ENCODE peak calls at places on chromosome 20, in eight cellular contexts. T is adrenal gland, E is coronary artery, Y is lower leg skin, P is heart left ventricle, W is uterus, S is psoas muscle, M is choroid plexus epithelial cell. H is an unnamed sample.

GRCh38 chr20:40970218-40970617 is 58.4 kb upstream of the TOP1 start:
- DNase-seq in T (peak), P (no peak), E (peak), W (no peak), M (peak), Y (no peak), S (no peak), H (no peak)

GRCh38 chr20:62740286-62741141 is 31.9 kb downstream of the NTSR1 start:
- DNase-seq in M (peak), P (peak), S (no peak), Y (no peak), T (no peak), W (no peak), E (no peak), H (peak)

GRCh38 chr20:52037370-52037769 is 154.2 kb downstream of the ZFP64 start:
- DNase-seq in E (no peak), T (no peak), M (no peak), W (no peak), P (no peak), Y (no peak), S (no peak), H (no peak)

GRCh38 chr20:37729909-37730308 is 36.1 kb downstream of the CTNNBL1 start:
- DNase-seq in W (no peak), E (no peak), M (peak), P (no peak), T (no peak), Y (no peak), S (no peak), H (peak)

GRCh38 chr20:58656825-58657224 is 5.7 kb downstream of the STX16 start:
- DNase-seq in M (no peak), P (no peak), W (no peak), Y (no peak), T (peak), S (no peak), E (no peak), H (no peak)

GRCh38 chr20:62359491-62360121 is 7.5 kb downstream of the LAMA5 start:
- DNase-seq in Y (no peak), E (no peak), S (peak), P (peak), W (no peak), T (peak), M (peak), H (peak)

GRCh38 chr20:6698056-6698455 is 69.4 kb upstream of the BMP2 start:
- DNase-seq in P (no peak), E (no peak), W (no peak), T (no peak), M (peak), Y (peak), S (no peak), H (no peak)

GRCh38 chr20:10047427-10047826 is 12.6 kb downstream of the ANKEF1 start:
- DNase-seq in M (peak), Y (no peak), P (no peak), E (no peak), W (no peak), T (no peak), S (no peak), H (peak)

GRCh38 chr20:43124261-43124660 is 65.4 kb downstream of the PTPRT start:
- DNase-seq in E (no peak), P (no peak), M (no peak), Y (no peak), W (no peak), T (no peak), S (no peak), H (no peak)

GRCh38 chr20:43119720-43120119 is 70.0 kb downstream of the PTPRT start:
- DNase-seq in S (no peak), P (no peak), W (no peak), Y (no peak), M (no peak), T (no peak), E (no peak), H (no peak)

DNA sequence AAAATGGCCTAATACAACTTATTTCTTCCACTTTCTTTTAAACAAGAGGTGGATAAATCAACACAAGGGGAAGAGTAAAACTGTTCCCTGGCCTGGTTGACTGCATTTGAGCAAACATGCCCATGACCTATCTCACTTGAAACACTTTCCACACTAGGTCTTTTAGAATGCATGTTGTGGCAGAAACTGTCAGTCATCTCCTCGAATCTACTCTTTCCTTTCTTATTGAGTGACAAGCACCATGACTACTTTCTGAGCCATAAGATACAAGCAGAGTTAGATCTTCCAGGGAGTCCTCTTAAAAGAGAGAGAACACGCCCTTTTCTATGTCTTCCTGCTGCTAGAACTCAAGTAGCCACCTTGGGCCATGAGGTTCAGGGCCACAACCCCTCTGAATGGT is 66.5 kb downstream of the PTPRT start:
- DNase-seq in M (no peak), W (no peak), S (no peak), P (no peak), T (no peak), E (no peak), Y (no peak), H (no peak)
- TF ChIP-seq CTCF in M (no peak), W (no peak), S (no peak), P (no peak), T (no peak), E (no peak), Y (no peak), H (no peak)

GRCh38 chr20:63815613-63815862 is 15.5 kb downstream of the ZBTB46 start:
- DNase-seq in P (no peak), S (no peak), W (no peak), T (no peak), Y (no peak), E (no peak), M (no peak), H (no peak)

GRCh38 chr20:63815869-63816268 is 15.2 kb downstream of the ZBTB46 start:
- DNase-seq in Y (no peak), W (no peak), P (no peak), E (no peak), S (no peak), T (no peak), M (no peak), H (no peak)

GRCh38 chr20:63822276-63822696 is 8.8 kb downstream of the ZBTB46 start:
- DNase-seq in S (no peak), P (peak), Y (no peak), T (no peak), E (no peak), M (peak), W (no peak), H (no peak)

GRCh38 chr20:63821824-63822223 is 9.2 kb downstream of the ZBTB46 start:
- DNase-seq in P (no peak), E (no peak), S (no peak), T (no peak), Y (no peak), W (no peak), M (peak), H (no peak)

DNA sequence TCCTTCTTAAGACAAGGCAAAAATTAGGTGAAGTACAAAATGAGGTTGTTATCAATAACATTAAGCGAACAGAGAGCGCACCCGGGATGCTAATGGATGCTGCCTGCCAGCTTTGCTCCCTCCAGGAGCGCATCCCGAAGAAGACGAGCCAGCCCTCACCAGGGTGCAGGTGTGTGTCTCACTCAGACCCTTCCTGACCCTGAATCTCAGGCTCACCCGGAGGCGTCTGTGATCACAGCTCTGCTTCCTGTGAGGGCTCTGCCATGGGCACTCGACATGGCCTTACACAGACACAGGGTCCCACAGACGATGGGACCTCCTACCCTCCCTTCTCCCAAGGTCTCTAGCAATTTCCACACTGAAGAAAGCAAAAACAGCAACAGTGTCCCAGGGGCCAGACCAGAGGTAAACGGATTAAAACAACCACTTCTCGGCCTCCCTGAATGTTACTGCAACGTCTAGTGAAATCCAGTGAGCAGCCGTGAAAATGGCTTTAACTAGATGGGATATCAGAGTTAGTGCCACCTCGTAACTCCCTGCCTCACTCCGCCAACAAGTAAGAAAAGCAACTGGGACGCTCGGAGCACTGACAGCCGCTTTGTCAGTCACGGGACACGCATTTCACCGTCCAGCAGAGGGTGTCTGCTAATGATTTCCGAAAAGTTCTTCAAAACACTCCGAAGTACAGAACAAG is 11.7 kb downstream of the ZBTB46 start:
- DNase-seq in Y (no peak), W (peak), T (no peak), E (no peak), S (no peak), P (no peak), M (peak), H (peak)
- H3K4me3 ChIP-seq in Y (no peak), W (no peak), T (no peak), E (no peak), S (peak), P (no peak), M (peak), H (no peak)

GRCh38 chr20:55415567-55416142 is 589.7 kb downstream of the CBLN4 start:
- DNase-seq in P (no peak), E (no peak), W (no peak), M (peak), T (no peak), S (no peak), Y (no peak), H (peak)
- TF ChIP-seq CTCF in P (peak), E (no peak), W (peak), M (peak), T (peak), S (no peak), Y (no peak), H (peak)

GRCh38 chr20:34110025-34111013 is 1.7 kb downstream of the EIF2S2 start:
- DNase-seq in Y (no peak), T (no peak), W (no peak), P (no peak), S (no peak), M (peak), E (no peak), H (peak)
- H3K4me3 ChIP-seq in Y (no peak), T (peak), W (peak), P (peak), S (peak), M (peak), E (peak), H (peak)